ENCODE peak calls at places on chromosomes 16 and 17, in seven cellular contexts. U is transverse colon, A is GM23338, Q is HCT116, J is vagina, Z is SK-N-SH, R is stomach. T is an unnamed sample. For H3K4me1 and H3K36me3, the result is how much of the 10 kb centered on the place peaks cover.

GRCh38 chr16:5820472-5820871 is 722.9 kb upstream of the EEF2KMT start:
- DNase-seq in U (no peak), A (no peak), Q (no peak), J (no peak), Z (no peak), R (no peak), T (no peak)

GRCh38 chr17:59757881-59758385 is 50.5 kb downstream of the VMP1 start:
- DNase-seq in U (no peak), A (no peak), Q (no peak), J (no peak), Z (no peak), R (no peak), T (no peak)

GRCh38 chr17:44211281-44212265 is 7.9 kb downstream of the UBTF start:
- DNase-seq in U (no peak), A (no peak), Q (no peak), J (no peak), Z (no peak), R (no peak), T (no peak)

GRCh38 chr17:45123930-45124796 is 8.2 kb downstream of the PLCD3 start:
- DNase-seq in U (peak), A (peak), Q (peak), J (no peak), Z (peak), R (peak), T (no peak)

GRCh38 chr17:66403846-66404597 is 101.6 kb downstream of the PRKCA start:
- DNase-seq in U (no peak), A (no peak), Q (no peak), J (no peak), Z (no peak), R (no peak), T (no peak)

GRCh38 chr17:50935201-50936124 is 69.3 kb upstream of the TOB1 start:
- DNase-seq in U (peak), A (no peak), Q (no peak), J (no peak), Z (no peak), R (peak), T (peak)

GRCh38 chr17:80558046-80558445 is 13.4 kb downstream of the RPTOR start:
- DNase-seq in U (no peak), A (no peak), Q (no peak), J (no peak), Z (no peak), R (no peak), T (no peak)

GRCh38 chr16:74605746-74606520 is 981 bp downstream of the GLG1 start:
- DNase-seq in U (no peak), A (no peak), Q (no peak), J (no peak), Z (no peak), R (no peak), T (no peak)

GRCh38 chr16:50167603-50168002 is 14.5 kb downstream of the TENT4B start:
- DNase-seq in U (no peak), A (no peak), Q (no peak), J (no peak), Z (no peak), R (no peak), T (no peak)

GRCh38 chr17:47895254-47895855 is 681 bp upstream of the SP2 start:
- DNase-seq in U (peak), A (no peak), Q (no peak), J (no peak), Z (no peak), R (peak), T (peak)

GRCh38 chr17:68707032-68707431 is 105.9 kb upstream of the FAM20A start:
- DNase-seq in U (no peak), A (peak), Q (no peak), J (no peak), Z (no peak), R (no peak), T (no peak)

GRCh38 chr16:1526608-1527555 is 6.6 kb upstream of the TMEM204 start:
- DNase-seq in U (no peak), A (no peak), Q (no peak), J (no peak), Z (no peak), R (no peak), T (no peak)

GRCh38 chr16:4928227-4928626 is 8.7 kb downstream of the PPL start:
- DNase-seq in U (no peak), A (no peak), Q (no peak), J (no peak), Z (no peak), R (no peak), T (no peak)

GRCh38 chr17:4369557-4370230 is 3.2 kb upstream of the UBE2G1 start:
- DNase-seq in U (no peak), A (no peak), Q (no peak), J (no peak), Z (no peak), R (no peak), T (peak)

GRCh38 chr17:67212716-67213417 is 32.1 kb downstream of the HELZ start:
- DNase-seq in U (no peak), A (no peak), Q (no peak), J (no peak), Z (no peak), R (no peak), T (no peak)

GRCh38 chr17:48547839-48548686 is 3.2 kb upstream of the HOXB2 start:
- DNase-seq in U (no peak), A (peak), Q (no peak), J (no peak), Z (no peak), R (no peak), T (no peak)

GRCh38 chr17:30344283-30345088 is 10.6 kb upstream of the TMIGD1 start:
- DNase-seq in U (peak), A (no peak), Q (no peak), J (no peak), Z (peak), R (peak), T (no peak)

GRCh38 chr17:43834106-43834505 is 1.2 kb upstream of the MPP3 start:
- DNase-seq in U (no peak), A (no peak), Q (no peak), J (no peak), Z (no peak), R (no peak), T (no peak)

GRCh38 chr16:474420-475122 is 49.1 kb downstream of the RAB11FIP3 start:
- DNase-seq in U (peak), A (no peak), Q (no peak), J (no peak), Z (no peak), R (no peak), T (no peak)

GRCh38 chr17:61361084-61361483 is 38.6 kb upstream of the TBX2 start:
- DNase-seq in U (no peak), A (no peak), Q (no peak), J (no peak), Z (no peak), R (no peak), T (no peak)

GRCh38 chr17:48593840-48594411 is 347 bp upstream of the HOXB5 start:
- DNase-seq in U (peak), A (peak), Q (no peak), J (no peak), Z (peak), R (peak), T (peak)

GRCh38 chr17:62995377-62995885 is 29.4 kb downstream of the TANC2 start:
- DNase-seq in U (peak), A (peak), Q (peak), J (no peak), Z (peak), R (peak), T (no peak)

GRCh38 chr17:77233635-77234334 is 93.0 kb downstream of the SEC14L1 start:
- DNase-seq in U (peak), A (no peak), Q (no peak), J (no peak), Z (no peak), R (peak), T (no peak)

GRCh38 chr16:67431077-67431804 is at the start of gene HSD11B2:
- DNase-seq in U (no peak), A (peak), Q (peak), J (no peak), Z (peak), R (peak), T (peak)

GRCh38 chr16:18984425-18985005 is 781 bp downstream of the TMC7 start:
- DNase-seq in U (no peak), A (no peak), Q (no peak), J (no peak), Z (no peak), R (no peak), T (peak)

GRCh38 chr17:83171661-83172060 is 92.3 kb downstream of the METRNL start:
- DNase-seq in U (no peak), A (no peak), Q (no peak), J (no peak), Z (peak), R (no peak), T (no peak)

GRCh38 chr16:19886061-19886792 is 1.6 kb upstream of the GPRC5B start:
- DNase-seq in U (peak), A (peak), Q (peak), J (no peak), Z (peak), R (peak), T (peak)

GRCh38 chr16:53950677-53951076 is 246.7 kb downstream of the FTO start:
- DNase-seq in U (no peak), A (no peak), Q (no peak), J (no peak), Z (no peak), R (no peak), T (no peak)

GRCh38 chr17:4475463-4475862 is 23.2 kb upstream of the SPNS2 start:
- DNase-seq in U (no peak), A (no peak), Q (no peak), J (no peak), Z (peak), R (no peak), T (no peak)

GRCh38 chr17:4739122-4740024 is at the start of the genes CXCL16 and ZMYND15:
- DNase-seq in U (peak), A (peak), Q (no peak), J (no peak), Z (peak), R (peak), T (peak)

GRCh38 chr16:14658063-14658462 is 25.3 kb downstream of the BFAR start:
- DNase-seq in U (peak), A (no peak), Q (no peak), J (no peak), Z (no peak), R (no peak), T (no peak)

GRCh38 chr17:78697846-78698343 is 84.2 kb downstream of the CYTH1 start:
- DNase-seq in U (no peak), A (no peak), Q (no peak), J (no peak), Z (no peak), R (no peak), T (no peak)
- TF ChIP-seq POLR2AphosphoS5 in U (no peak), A (no peak), Q (no peak), J (no peak), Z (no peak), R (no peak), T (peak)

DNA sequence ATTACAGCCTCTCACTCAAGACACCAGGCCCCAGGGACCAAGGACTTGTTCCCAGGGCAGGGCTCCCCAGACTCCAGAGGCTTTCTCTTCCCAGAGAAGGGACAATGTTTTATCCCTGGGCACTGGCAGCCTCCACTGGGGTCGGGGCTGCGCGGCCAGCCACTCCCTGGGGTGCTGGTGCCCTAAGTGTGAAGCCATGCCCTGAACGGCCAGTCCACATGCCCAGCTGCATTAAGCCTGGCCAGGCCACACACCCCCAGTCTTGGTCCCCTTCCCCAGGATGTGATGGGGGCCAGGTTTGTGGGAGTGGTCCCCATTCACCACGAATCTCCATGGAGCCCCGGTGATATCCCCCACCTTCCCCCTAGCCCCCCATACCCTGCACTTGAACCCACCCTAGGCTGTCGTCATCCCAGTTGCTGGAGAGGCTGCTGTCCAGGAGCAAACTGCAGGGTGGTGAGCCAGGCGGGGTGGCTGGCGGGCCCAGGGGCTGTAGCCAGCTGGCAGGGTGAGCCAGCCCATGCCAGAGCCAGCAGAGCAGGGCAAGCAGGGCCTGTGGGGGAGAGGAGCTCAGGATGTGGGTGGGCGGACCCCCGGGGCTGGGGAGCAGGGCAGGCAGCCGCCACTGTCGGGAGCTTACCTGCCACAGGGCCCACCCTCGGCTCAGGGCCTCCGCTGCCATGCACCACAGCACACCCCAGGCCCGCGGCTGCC is 4.6 kb downstream of the PAQR4 start:
- DNase-seq in U (no peak), A (no peak), Q (no peak), J (no peak), Z (no peak), R (no peak), T (no peak)
- H3K4me1 ChIP-seq in U (under half), A (under half), Q (under half), J (under half), Z (under half), R (under half), T (under half)

GRCh38 chr16:88819126-88819525 is 7.4 kb upstream of the APRT start:
- DNase-seq in U (no peak), A (no peak), Q (no peak), J (no peak), Z (no peak), R (no peak), T (no peak)
- H3K36me3 ChIP-seq in U (under half), A (under half), Q (under half), J (under half), Z (under half), R (under half), T (under half)

GRCh38 chr16:3467920-3468319 is 24.4 kb downstream of the NAA60 start:
- DNase-seq in U (no peak), A (peak), Q (no peak), J (no peak), Z (no peak), R (no peak), T (no peak)
- TF ChIP-seq POLR2AphosphoS5 in U (no peak), A (no peak), Q (no peak), J (no peak), Z (no peak), R (no peak), T (no peak)

DNA sequence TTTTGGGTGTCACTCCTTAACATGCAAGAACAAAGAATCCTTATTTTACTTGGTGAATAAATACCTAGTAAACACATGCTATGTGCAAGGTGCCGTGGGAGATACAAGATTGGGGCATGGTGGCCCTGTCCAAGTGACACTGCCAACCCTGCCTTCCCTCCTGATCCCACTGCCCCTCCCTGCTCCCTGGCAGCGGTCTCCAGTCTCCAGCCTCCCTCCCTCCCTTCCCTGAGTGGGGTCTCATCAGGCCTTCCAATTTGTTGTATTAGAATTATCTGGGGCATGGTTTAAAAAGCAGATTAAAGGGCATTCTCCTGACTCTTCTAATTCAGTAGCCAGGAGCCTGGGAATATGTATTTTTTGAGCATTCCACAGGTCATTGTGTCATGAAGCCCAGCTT is 12.5 kb upstream of the TMED6 start:
- DNase-seq in U (no peak), A (no peak), Q (no peak), J (no peak), Z (no peak), R (no peak), T (no peak)
- H3K4me1 ChIP-seq in U (under half), A (under half), Q (under half), J (under half), Z (under half), R (under half), T (under half)

GRCh38 chr17:57918017-57918895 is 37.0 kb downstream of the CUEDC1 start:
- DNase-seq in U (no peak), A (no peak), Q (no peak), J (no peak), Z (no peak), R (no peak), T (no peak)
- H3K36me3 ChIP-seq in U (under half), A (under half), Q (under half), J (under half), Z (under half), R (under half), T (under half)

DNA sequence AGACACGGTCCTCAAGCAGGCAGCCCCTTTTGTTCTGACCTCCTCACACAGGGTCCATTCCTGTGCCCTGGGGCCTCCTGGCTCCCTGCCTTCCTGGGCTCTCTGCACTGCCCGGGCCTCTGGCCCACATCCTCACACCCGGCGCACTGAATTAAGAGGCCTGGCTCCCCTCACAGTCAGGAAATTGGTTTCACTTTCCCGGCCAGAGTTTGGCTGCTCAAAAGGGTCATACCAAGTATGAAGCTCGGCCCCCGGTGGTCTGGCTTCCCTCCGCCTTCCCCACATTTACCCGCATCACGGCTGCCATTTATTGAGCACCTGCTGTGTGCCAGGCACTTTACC is 220.0 kb downstream of the NTN1 start:
- DNase-seq in U (peak), A (no peak), Q (no peak), J (no peak), Z (peak), R (peak), T (no peak)
- TF ChIP-seq POLR2AphosphoS5 in U (no peak), A (no peak), Q (no peak), J (no peak), Z (no peak), R (no peak), T (no peak)

GRCh38 chr16:24736758-24737157 is 7.3 kb downstream of the TNRC6A start:
- DNase-seq in U (no peak), A (no peak), Q (no peak), J (no peak), Z (no peak), R (no peak), T (no peak)
- H3K4me1 ChIP-seq in U (half or more), A (half or more), Q (under half), J (half or more), Z (under half), R (half or more), T (half or more)